ENCODE peak calls at places on chromosomes 11 and 22, in seven cellular contexts. P is fibroblast of mammary gland, K is A673, E is WERI-Rb-1, N is uterus, I is upper lobe of right lung, W is fibroblast of lung. T is an unnamed sample.

GRCh38 chr11:107999759-108000455 is 8.8 kb upstream of the CUL5 start:
- DNase-seq in N (no peak), E (peak), I (no peak), K (peak), P (peak), W (peak), T (no peak)

GRCh38 chr11:128361451-128362020 is 225.8 kb downstream of the ETS1 start:
- DNase-seq in N (no peak), P (peak), I (no peak), W (peak), E (no peak), K (no peak), T (no peak)

GRCh38 chr22:24834845-24835570 is 29.0 kb downstream of the SGSM1 start:
- DNase-seq in K (peak), I (no peak), P (peak), N (no peak), W (peak), E (peak), T (no peak)

GRCh38 chr11:16893456-16894076 is 120.6 kb downstream of the PLEKHA7 start:
- DNase-seq in K (no peak), W (no peak), P (no peak), I (no peak), N (no peak), E (no peak), T (no peak)

GRCh38 chr11:3123761-3124733 is 41.1 kb downstream of the OSBPL5 start:
- DNase-seq in N (peak), P (peak), K (no peak), E (no peak), W (peak), I (peak), T (peak)

GRCh38 chr11:86955674-86956522 is 703 bp upstream of the FZD4 start:
- DNase-seq in E (peak), W (peak), K (peak), N (peak), P (peak), I (peak), T (peak)

GRCh38 chr11:47955356-47955755 is 25.0 kb upstream of the PTPRJ start:
- DNase-seq in K (no peak), E (no peak), N (no peak), I (no peak), P (no peak), W (no peak), T (no peak)

GRCh38 chr22:37183432-37184379 is 4.3 kb downstream of the C1QTNF6 start:
- DNase-seq in P (no peak), K (no peak), I (peak), W (no peak), N (no peak), E (peak), T (no peak)

GRCh38 chr11:76799061-76799804 is 16.1 kb downstream of the TSKU start:
- DNase-seq in W (peak), E (peak), K (peak), P (peak), N (peak), I (peak), T (no peak)

GRCh38 chr11:67027943-67028542 is 5.1 kb downstream of the SYT12 start:
- DNase-seq in I (no peak), N (no peak), P (no peak), E (no peak), K (no peak), W (no peak), T (no peak)

GRCh38 chr22:36384766-36385400 is 2.9 kb downstream of the MYH9 start:
- DNase-seq in I (no peak), W (peak), P (no peak), K (peak), N (peak), E (no peak), T (no peak)

GRCh38 chr11:99351620-99352019 is 330.9 kb downstream of the CNTN5 start:
- DNase-seq in N (no peak), E (no peak), I (no peak), W (peak), K (peak), P (peak), T (no peak)

GRCh38 chr11:70739811-70740474 is 341.6 kb downstream of the CTTN start:
- DNase-seq in N (no peak), W (no peak), E (no peak), I (peak), P (no peak), K (no peak), T (no peak)

GRCh38 chr22:46287873-46288751 is 8.6 kb upstream of the GTSE1 start:
- DNase-seq in E (no peak), K (no peak), I (peak), N (no peak), P (no peak), W (no peak), T (no peak)

GRCh38 chr22:37309221-37310074 is 27.1 kb downstream of the CYTH4 start:
- DNase-seq in P (no peak), E (peak), I (peak), K (no peak), W (no peak), N (no peak), T (no peak)

GRCh38 chr22:24429411-24430365 is 2.3 kb downstream of the ADORA2A start:
- DNase-seq in W (no peak), I (peak), P (no peak), E (no peak), K (peak), N (no peak), T (no peak)

GRCh38 chr11:62546244-62546936 is at the start of gene AHNAK:
- DNase-seq in I (peak), W (peak), P (no peak), E (peak), N (peak), K (peak), T (no peak)

GRCh38 chr11:17000987-17001386 is 13.2 kb downstream of the PLEKHA7 start:
- DNase-seq in N (no peak), P (no peak), I (no peak), K (no peak), W (no peak), E (no peak), T (no peak)

GRCh38 chr22:39925273-39925672 is 24.4 kb downstream of the GRAP2 start:
- DNase-seq in N (no peak), P (no peak), W (no peak), E (no peak), I (no peak), K (no peak), T (no peak)

GRCh38 chr22:46390652-46391301 is 55.3 kb downstream of the TRMU start:
- DNase-seq in I (no peak), W (peak), N (no peak), P (peak), E (no peak), K (peak), T (no peak)

GRCh38 chr22:46074771-46075551 is 75.4 kb upstream of the PPARA start:
- DNase-seq in E (no peak), K (peak), N (peak), P (no peak), W (no peak), I (peak), T (no peak)

GRCh38 chr11:125085301-125086081 is 22.4 kb downstream of the SLC37A2 start:
- DNase-seq in I (peak), E (peak), W (no peak), N (no peak), P (no peak), K (no peak), T (no peak)

GRCh38 chr11:19849947-19850593 is 137.4 kb downstream of the NAV2 start:
- DNase-seq in P (peak), N (no peak), K (no peak), I (no peak), E (no peak), W (no peak), T (no peak)

GRCh38 chr11:44559207-44559943 is 6.1 kb upstream of the CD82 start:
- DNase-seq in E (peak), W (no peak), I (no peak), K (no peak), N (no peak), P (no peak), T (no peak)

GRCh38 chr11:61627831-61628753 is 47.2 kb upstream of the SYT7 start:
- DNase-seq in I (peak), E (peak), W (peak), K (peak), N (peak), P (peak), T (peak)

DNA sequence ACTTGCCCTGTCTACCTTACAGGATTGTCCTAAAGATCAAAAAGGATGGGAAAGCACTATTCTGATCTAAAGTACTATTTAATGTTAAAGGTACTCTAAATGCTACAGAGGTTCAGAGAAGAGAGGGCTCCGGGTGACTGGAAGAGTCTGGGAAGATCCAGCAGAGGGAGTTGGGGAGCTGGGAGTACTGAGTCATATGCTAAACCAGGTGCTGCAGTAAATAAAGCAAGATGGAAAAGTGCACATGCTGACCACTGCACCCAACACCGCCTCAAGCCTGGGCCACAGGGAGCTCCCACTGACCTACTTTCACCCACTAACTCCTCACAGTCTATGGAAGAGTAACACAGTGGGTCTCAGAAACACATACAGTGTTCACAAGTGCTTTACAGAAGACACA is 49.3 kb downstream of the WT1 start:
- DNase-seq in E (peak), P (peak), N (peak), K (peak), W (peak), I (no peak), T (peak)
- TF ChIP-seq CTCF in E (peak), P (peak), N (peak), K (peak), W (peak), I (no peak), T (peak)

DNA sequence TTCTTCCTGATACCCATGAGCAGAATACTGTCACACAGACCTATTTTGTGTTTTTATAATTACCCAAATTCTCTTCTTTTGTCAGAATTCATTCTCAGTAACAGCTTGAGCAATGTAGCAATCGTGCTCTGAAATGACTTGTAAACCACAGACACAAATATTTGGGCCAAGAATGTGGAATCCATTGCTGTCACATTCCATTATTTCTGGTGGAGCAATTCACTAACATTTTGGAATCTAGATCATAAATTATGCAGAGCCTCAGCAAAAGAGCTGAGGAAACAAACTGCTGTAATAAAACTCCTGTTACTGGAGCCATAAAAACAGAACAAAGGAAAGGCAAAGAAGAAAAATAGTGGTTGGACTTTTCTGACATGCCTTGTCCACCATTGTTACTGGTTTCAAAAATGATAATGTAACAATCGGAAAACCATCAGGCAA is 223.3 kb upstream of the PITPNB start:
- DNase-seq in K (peak), E (no peak), N (peak), I (no peak), P (peak), W (peak), T (peak)
- H3K4me3 ChIP-seq in K (no peak), E (no peak), N (no peak), I (no peak), P (peak), W (peak), T (no peak)

DNA sequence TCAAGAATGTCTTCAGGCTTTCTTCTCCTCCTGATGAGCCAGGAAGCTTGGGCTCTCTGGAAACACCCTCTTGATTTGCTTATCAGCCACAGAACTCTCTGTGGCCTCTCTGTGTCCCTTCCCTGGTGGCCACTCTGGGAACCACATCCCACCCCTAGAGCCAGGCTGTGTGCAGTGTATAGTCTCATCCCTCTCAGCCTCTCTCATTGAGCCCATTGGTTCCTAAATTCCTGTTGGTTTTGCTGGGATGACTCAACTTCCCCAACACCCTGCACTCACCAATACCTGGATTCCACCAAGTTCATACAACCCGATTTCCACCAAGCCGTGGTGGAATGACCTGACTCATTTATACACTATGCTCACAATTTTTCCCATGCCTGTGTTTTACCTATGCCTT is 5.2 kb downstream of the IRAG1 start:
- DNase-seq in K (no peak), E (peak), N (no peak), P (no peak), W (no peak), I (no peak), T (no peak)
- TF ChIP-seq CTCF in K (peak), E (peak), N (no peak), P (peak), W (peak), I (peak), T (peak)

GRCh38 chr11:122261546-122261945 is 145.5 kb upstream of the BLID start:
- DNase-seq in I (no peak), E (no peak), W (no peak), K (peak), N (no peak), P (peak), T (no peak)
- H3K4me3 ChIP-seq in I (no peak), E (no peak), W (no peak), K (no peak), N (no peak), P (no peak), T (no peak)

GRCh38 chr11:112697779-112698178 is 263.4 kb upstream of the NCAM1 start:
- DNase-seq in K (no peak), E (no peak), I (no peak), N (no peak), W (no peak), P (no peak), T (no peak)
- TF ChIP-seq CTCF in K (peak), E (no peak), I (no peak), N (no peak), W (no peak), P (no peak), T (no peak)

GRCh38 chr11:85809191-85809590 is 1.8 kb downstream of the SYTL2 start:
- DNase-seq in K (no peak), I (no peak), W (no peak), N (no peak), E (peak), P (no peak), T (no peak)
- H3K4me3 ChIP-seq in K (no peak), I (peak), W (peak), N (no peak), E (no peak), P (no peak), T (no peak)

GRCh38 chr11:27528711-27529110 is 22.1 kb upstream of the LIN7C start:
- DNase-seq in N (no peak), I (no peak), P (no peak), E (no peak), W (no peak), K (no peak), T (no peak)
- TF ChIP-seq CTCF in N (no peak), I (no peak), P (no peak), E (no peak), W (no peak), K (no peak), T (no peak)

GRCh38 chr11:114088216-114088615 is 28.7 kb downstream of the ZBTB16 start:
- DNase-seq in E (no peak), W (no peak), K (no peak), N (no peak), I (no peak), P (no peak), T (no peak)
- H3K4me3 ChIP-seq in E (no peak), W (no peak), K (no peak), N (no peak), I (no peak), P (no peak), T (no peak)

GRCh38 chr11:118791015-118791960 is at the start of gene DDX6:
- DNase-seq in E (peak), N (peak), W (peak), P (peak), I (peak), K (peak), T (no peak)
- TF ChIP-seq CTCF in E (peak), N (peak), W (peak), P (no peak), I (peak), K (peak), T (peak)

DNA sequence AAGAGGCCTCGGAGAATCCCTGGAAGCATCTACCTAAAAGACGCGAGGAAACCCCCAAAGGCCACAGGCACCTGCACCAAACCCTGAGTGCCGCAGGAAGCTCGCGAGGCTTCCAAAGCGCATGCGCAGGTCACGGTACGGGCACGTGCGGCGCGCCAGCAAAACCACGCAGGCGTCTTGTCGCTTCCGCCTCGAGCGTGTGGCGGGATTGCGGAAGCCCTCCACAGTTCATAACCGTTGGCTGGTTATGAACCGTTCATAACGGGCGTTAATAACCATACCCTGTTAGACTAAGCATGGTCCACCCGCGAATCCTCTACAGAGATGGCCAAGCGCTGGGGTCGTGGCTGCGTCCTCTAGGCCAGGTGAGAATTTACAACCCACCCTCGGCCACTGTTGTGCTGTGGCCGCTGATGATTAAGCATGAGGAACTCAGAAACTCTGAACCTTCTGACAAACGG is 46.4 kb downstream of the MORC2 start:
- DNase-seq in I (peak), K (peak), W (peak), P (peak), E (peak), N (peak), T (peak)
- H3K4me3 ChIP-seq in I (peak), K (peak), W (peak), P (peak), E (peak), N (peak), T (peak)

T was measured in HFF-Myc.